ENCODE peak calls at places on chromosomes 12 and 14, in seven cellular contexts. N is CD14-positive monocyte, C is Calu3, A is suprapubic skin, O is ovary, F is GM12878, T is heart right ventricle. Y is an unnamed sample.

GRCh38 chr14:77310041-77310440 is 10.6 kb downstream of the POMT2 start:
- DNase-seq in F (no peak), N (no peak), O (no peak), A (no peak), T (no peak), C (no peak), Y (no peak)

GRCh38 chr12:64452559-64453329 is 824 bp downstream of the TBK1 start:
- DNase-seq in F (no peak), T (no peak), N (peak; percentile 53), O (no peak), A (no peak), C (peak; percentile 49), Y (no peak)

GRCh38 chr12:31989987-31990386 is 30.8 kb downstream of the RESF1 start:
- DNase-seq in T (no peak), N (no peak), F (no peak), A (no peak), C (no peak), O (no peak), Y (no peak)

GRCh38 chr14:95679995-95680735 is 6.1 kb upstream of the TCL1B start:
- DNase-seq in T (no peak), N (no peak), C (no peak), A (peak; percentile 32), O (no peak), F (no peak), Y (no peak)

GRCh38 chr14:69648480-69649414 is 37.4 kb downstream of the SUSD6 start:
- DNase-seq in F (peak; percentile 81), T (no peak), N (no peak), A (no peak), C (no peak), O (no peak), Y (no peak)

GRCh38 chr14:105448706-105449111 is 25.9 kb upstream of the CRIP2 start:
- DNase-seq in N (no peak), T (peak; percentile 84), A (no peak), C (peak; percentile 76), O (peak; percentile 74), F (no peak), Y (peak; percentile 81)

GRCh38 chr14:34372766-34373165 is 89.3 kb downstream of the SPTSSA start:
- DNase-seq in N (no peak), F (no peak), T (no peak), C (no peak), O (no peak), A (no peak), Y (no peak)

GRCh38 chr12:58302487-58303011 is 361.2 kb downstream of the ATP23 start:
- DNase-seq in A (no peak), O (no peak), C (peak; percentile 66), N (no peak), F (no peak), T (no peak), Y (no peak)

GRCh38 chr14:102768223-102769048 is 8.8 kb upstream of the TRAF3 start:
- DNase-seq in A (no peak), N (peak; percentile 88), T (no peak), O (no peak), C (no peak), F (peak; percentile 86), Y (no peak)

GRCh38 chr12:26378721-26379120 is 183.3 kb downstream of the SSPN start:
- DNase-seq in O (no peak), N (no peak), A (no peak), F (no peak), T (no peak), C (no peak), Y (no peak)

GRCh38 chr14:67239582-67239981 is 1.7 kb upstream of the PALS1 start:
- DNase-seq in A (no peak), C (no peak), O (no peak), F (no peak), N (no peak), T (no peak), Y (no peak)

GRCh38 chr12:124828264-124829007 is 35.2 kb downstream of the SCARB1 start:
- DNase-seq in C (peak; percentile 56), T (no peak), F (no peak), N (no peak), A (no peak), O (peak; percentile 66), Y (no peak)

GRCh38 chr14:24339284-24340151 is at the start of gene RIPK3:
- DNase-seq in A (peak; percentile 86), O (no peak), C (peak; percentile 60), F (peak; percentile 36), N (no peak), T (peak; percentile 52), Y (peak; percentile 25)

GRCh38 chr12:80937391-80938238 is at the start of gene LIN7A:
- DNase-seq in N (peak; percentile 44), O (peak; percentile 58), C (peak; percentile 33), F (no peak), T (peak; percentile 69), A (no peak), Y (peak; percentile 78)

GRCh38 chr14:74846968-74847549 is 28.9 kb downstream of the PROX2 start:
- DNase-seq in F (no peak), A (no peak), N (no peak), T (no peak), C (no peak), O (no peak), Y (no peak)

GRCh38 chr12:114794049-114794558 is 110.1 kb upstream of the TBX3 start:
- DNase-seq in A (no peak), C (no peak), N (no peak), T (no peak), F (no peak), O (no peak), Y (no peak)

GRCh38 chr14:20873370-20874177 is 17.6 kb upstream of the RNASE3 start:
- DNase-seq in C (peak; percentile 67), O (peak; percentile 87), F (no peak), N (peak; percentile 76), T (peak; percentile 88), A (peak; percentile 91), Y (peak; percentile 90)

GRCh38 chr14:42673963-42674362 is 1067.3 kb downstream of the LRFN5 start:
- DNase-seq in F (no peak), N (no peak), A (no peak), O (no peak), C (no peak), T (no peak), Y (no peak)

GRCh38 chr12:27052176-27052575 is 29.8 kb downstream of the MED21 start:
- DNase-seq in A (no peak), F (no peak), T (no peak), N (no peak), O (no peak), C (no peak), Y (no peak)

GRCh38 chr12:11980133-11980532 is 90.6 kb upstream of the BCL2L14 start:
- DNase-seq in O (no peak), T (no peak), C (no peak), A (no peak), N (no peak), F (peak; percentile 28), Y (no peak)

GRCh38 chr12:29072631-29073030 is 76.4 kb upstream of the FAR2 start:
- DNase-seq in C (no peak), N (no peak), T (no peak), F (no peak), A (no peak), O (no peak), Y (no peak)

GRCh38 chr14:95979339-95980042 is 59.7 kb upstream of the C14orf132 start:
- DNase-seq in F (no peak), N (no peak), A (no peak), T (no peak), O (no peak), C (no peak), Y (no peak)

GRCh38 chr12:3216097-3216496 is 138.9 kb downstream of the TSPAN9 start:
- DNase-seq in O (no peak), F (no peak), C (no peak), N (no peak), T (no peak), A (no peak), Y (peak; percentile 49)

GRCh38 chr14:21262410-21262809 is 6.8 kb downstream of the HNRNPC start:
- DNase-seq in F (no peak), N (no peak), C (no peak), T (no peak), O (no peak), A (no peak), Y (no peak)

GRCh38 chr14:105537580-105538474 is 11.4 kb downstream of the TMEM121 start:
- DNase-seq in T (peak; percentile 67), N (no peak), O (peak; percentile 69), C (peak; percentile 81), F (no peak), A (no peak), Y (peak; percentile 56)

GRCh38 chr14:28577711-28578131 is 188.9 kb upstream of the FOXG1 start:
- DNase-seq in N (no peak), O (no peak), T (no peak), F (no peak), C (no peak), A (no peak), Y (no peak)

GRCh38 chr14:37172024-37172869 is at the start of gene SLC25A21:
- DNase-seq in N (no peak), F (no peak), A (peak; percentile 84), T (peak; percentile 69), C (peak; percentile 84), O (peak; percentile 83), Y (peak; percentile 72)
- TF ChIP-seq CTCF in N (no peak), F (no peak), A (no peak), T (peak; percentile 10), C (no peak), O (no peak), Y (no peak)

GRCh38 chr12:23504043-23504442 is 445.4 kb downstream of the SOX5 start:
- DNase-seq in O (no peak), A (no peak), F (no peak), T (no peak), N (no peak), C (no peak), Y (no peak)
- TF ChIP-seq CTCF in O (no peak), A (no peak), F (no peak), T (no peak), N (no peak), C (no peak), Y (no peak)

DNA sequence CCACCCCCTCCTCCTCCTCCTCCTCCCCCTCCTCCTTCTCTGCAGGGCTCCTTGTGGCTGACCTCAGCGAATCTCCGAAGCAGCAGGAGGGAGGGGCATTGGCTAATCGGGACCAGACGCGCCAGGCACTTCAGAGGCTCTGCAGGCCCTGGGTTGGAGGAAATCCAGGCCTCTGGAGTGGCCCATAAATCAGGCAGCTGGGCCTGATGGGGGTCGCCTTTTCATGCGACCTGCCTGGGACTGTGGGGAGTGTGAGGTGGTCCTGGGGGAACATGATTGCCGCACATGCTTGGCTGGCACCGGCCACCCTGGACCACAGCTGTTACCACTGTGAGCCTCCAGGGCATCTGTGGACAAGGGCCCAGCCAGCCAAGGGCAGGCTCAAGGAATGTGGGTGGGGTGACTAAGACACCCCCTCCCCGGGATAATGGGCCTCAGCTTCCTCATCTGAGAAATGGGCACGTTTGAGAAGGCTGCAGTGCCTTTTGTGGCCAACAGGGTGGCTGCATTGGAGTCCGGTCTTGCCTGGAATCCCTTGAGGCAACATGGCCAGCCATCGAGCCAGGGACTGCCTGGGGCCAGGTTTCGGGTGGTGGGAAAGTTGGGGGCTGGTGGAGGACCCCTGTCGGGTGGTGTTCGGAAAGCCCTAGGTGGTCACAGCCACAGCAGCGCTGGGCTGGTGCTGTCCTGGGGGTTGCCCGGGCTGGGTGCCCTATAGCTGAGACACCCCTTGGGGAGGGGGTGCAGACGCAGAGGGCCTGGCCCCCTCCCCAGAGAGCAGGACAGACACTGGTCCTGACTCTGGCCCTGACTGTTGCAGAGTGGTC is 12.0 kb downstream of the KIF26A start:
- DNase-seq in A (no peak), T (peak; percentile 41), N (no peak), C (no peak), F (no peak), O (peak; percentile 66), Y (peak; percentile 58)
- TF ChIP-seq CTCF in A (no peak), T (peak; percentile 20), N (peak; percentile 12), C (no peak), F (no peak), O (no peak), Y (peak; percentile 79)

GRCh38 chr14:52015411-52016030 is 26.2 kb downstream of the RTRAF start:
- DNase-seq in C (no peak), T (no peak), N (no peak), F (no peak), O (no peak), A (no peak), Y (peak; percentile 34)
- TF ChIP-seq CTCF in C (peak; percentile 20), T (peak; percentile 35), N (peak; percentile 20), F (peak; percentile 21), O (no peak), A (no peak), Y (no peak)

Y was measured in glutamatergic neuron.